ENCODE peak calls at places on chromosome 15, in five cellular contexts. One of them, this sample, is unnamed.
A peak's percentile ranks its signal among the peaks of the same experiment; 100 is the strongest.

GRCh38 chr15:48703544-48703943 is 58.0 kb upstream of the FBN1 start:
- DNase-seq in stimulated activated CD4-positive, alpha-beta T cell treated with anti-CD3 and anti-CD28 coated beads, Interleukin-1b, Interleukin-23, amount 100 ng/mL, for 24 hours: no peak
- DNase-seq in M059J: peak; percentile 86
- DNase-seq in body of pancreas: no peak
- DNase-seq in stomach: no peak
- DNase-seq in this sample: no peak

GRCh38 chr15:50562735-50563640 is 16.5 kb upstream of the USP50 start:
- DNase-seq in M059J: peak; percentile 10
- DNase-seq in stomach: no peak
- DNase-seq in body of pancreas: no peak
- DNase-seq in stimulated activated CD4-positive, alpha-beta T cell treated with anti-CD3 and anti-CD28 coated beads, Interleukin-1b, Interleukin-23, amount 100 ng/mL, for 24 hours: no peak
- DNase-seq in this sample: no peak

GRCh38 chr15:50096158-50096821 is 22.7 kb downstream of the ATP8B4 start:
- DNase-seq in body of pancreas: no peak
- DNase-seq in stomach: no peak
- DNase-seq in M059J: no peak
- DNase-seq in stimulated activated CD4-positive, alpha-beta T cell treated with anti-CD3 and anti-CD28 coated beads, Interleukin-1b, Interleukin-23, amount 100 ng/mL, for 24 hours: no peak
- DNase-seq in this sample: no peak

GRCh38 chr15:64151727-64152506 is at the start of gene SNX22:
- DNase-seq in body of pancreas: peak; percentile 62
- DNase-seq in stomach: peak; percentile 46
- DNase-seq in M059J: no peak
- DNase-seq in stimulated activated CD4-positive, alpha-beta T cell treated with anti-CD3 and anti-CD28 coated beads, Interleukin-1b, Interleukin-23, amount 100 ng/mL, for 24 hours: no peak
- DNase-seq in this sample: no peak

GRCh38 chr15:60479711-60480110 is 769 bp upstream of the ICE2 start:
- DNase-seq in M059J: no peak
- DNase-seq in body of pancreas: no peak
- DNase-seq in stomach: no peak
- DNase-seq in stimulated activated CD4-positive, alpha-beta T cell treated with anti-CD3 and anti-CD28 coated beads, Interleukin-1b, Interleukin-23, amount 100 ng/mL, for 24 hours: no peak
- DNase-seq in this sample: no peak

GRCh38 chr15:39132071-39132470 is 448.8 kb upstream of the THBS1 start:
- DNase-seq in stomach: no peak
- DNase-seq in M059J: peak; percentile 76
- DNase-seq in stimulated activated CD4-positive, alpha-beta T cell treated with anti-CD3 and anti-CD28 coated beads, Interleukin-1b, Interleukin-23, amount 100 ng/mL, for 24 hours: no peak
- DNase-seq in body of pancreas: no peak
- DNase-seq in this sample: no peak

GRCh38 chr15:50354838-50355611 is at the start of gene GABPB1:
- DNase-seq in body of pancreas: peak; percentile 82
- DNase-seq in stimulated activated CD4-positive, alpha-beta T cell treated with anti-CD3 and anti-CD28 coated beads, Interleukin-1b, Interleukin-23, amount 100 ng/mL, for 24 hours: peak; percentile 83
- DNase-seq in M059J: peak; percentile 87
- DNase-seq in stomach: peak; percentile 86
- DNase-seq in this sample: peak; percentile 81

GRCh38 chr15:74007820-74008371 is 13.4 kb downstream of the PML start:
- DNase-seq in body of pancreas: no peak
- DNase-seq in stomach: no peak
- DNase-seq in M059J: no peak
- DNase-seq in stimulated activated CD4-positive, alpha-beta T cell treated with anti-CD3 and anti-CD28 coated beads, Interleukin-1b, Interleukin-23, amount 100 ng/mL, for 24 hours: no peak
- DNase-seq in this sample: no peak

GRCh38 chr15:88681610-88682221 is 42.9 kb downstream of the ISG20 start:
- DNase-seq in body of pancreas: peak; percentile 67
- DNase-seq in stimulated activated CD4-positive, alpha-beta T cell treated with anti-CD3 and anti-CD28 coated beads, Interleukin-1b, Interleukin-23, amount 100 ng/mL, for 24 hours: no peak
- DNase-seq in M059J: no peak
- DNase-seq in stomach: no peak
- DNase-seq in this sample: no peak

GRCh38 chr15:44082558-44083151 is 112.4 kb downstream of the FRMD5 start:
- DNase-seq in stimulated activated CD4-positive, alpha-beta T cell treated with anti-CD3 and anti-CD28 coated beads, Interleukin-1b, Interleukin-23, amount 100 ng/mL, for 24 hours: no peak
- DNase-seq in M059J: no peak
- DNase-seq in stomach: no peak
- DNase-seq in body of pancreas: no peak
- DNase-seq in this sample: no peak

GRCh38 chr15:59406446-59406845 is 31.5 kb upstream of the FAM81A start:
- DNase-seq in stimulated activated CD4-positive, alpha-beta T cell treated with anti-CD3 and anti-CD28 coated beads, Interleukin-1b, Interleukin-23, amount 100 ng/mL, for 24 hours: no peak
- DNase-seq in M059J: no peak
- DNase-seq in stomach: no peak
- DNase-seq in body of pancreas: no peak
- DNase-seq in this sample: no peak

GRCh38 chr15:89114974-89115373 is 26.7 kb downstream of the ABHD2 start:
- DNase-seq in stimulated activated CD4-positive, alpha-beta T cell treated with anti-CD3 and anti-CD28 coated beads, Interleukin-1b, Interleukin-23, amount 100 ng/mL, for 24 hours: no peak
- DNase-seq in stomach: peak; percentile 51
- DNase-seq in body of pancreas: peak; percentile 76
- DNase-seq in M059J: peak; percentile 27
- DNase-seq in this sample: no peak

GRCh38 chr15:78983146-78983918 is 38.5 kb upstream of the CTSH start:
- DNase-seq in stomach: no peak
- DNase-seq in stimulated activated CD4-positive, alpha-beta T cell treated with anti-CD3 and anti-CD28 coated beads, Interleukin-1b, Interleukin-23, amount 100 ng/mL, for 24 hours: no peak
- DNase-seq in M059J: no peak
- DNase-seq in body of pancreas: no peak
- DNase-seq in this sample: no peak

GRCh38 chr15:84915011-84915958 is 30.8 kb downstream of the SLC28A1 start:
- DNase-seq in stimulated activated CD4-positive, alpha-beta T cell treated with anti-CD3 and anti-CD28 coated beads, Interleukin-1b, Interleukin-23, amount 100 ng/mL, for 24 hours: peak; percentile 6
- DNase-seq in stomach: peak; percentile 30
- DNase-seq in M059J: peak; percentile 98
- DNase-seq in body of pancreas: peak; percentile 85
- DNase-seq in this sample: no peak

GRCh38 chr15:45027220-45027619 is 4.2 kb downstream of the SORD start:
- DNase-seq in stomach: no peak
- DNase-seq in stimulated activated CD4-positive, alpha-beta T cell treated with anti-CD3 and anti-CD28 coated beads, Interleukin-1b, Interleukin-23, amount 100 ng/mL, for 24 hours: no peak
- DNase-seq in M059J: no peak
- DNase-seq in body of pancreas: no peak
- DNase-seq in this sample: no peak

GRCh38 chr15:66369773-66370651 is 13.5 kb upstream of the TIPIN start:
- DNase-seq in stimulated activated CD4-positive, alpha-beta T cell treated with anti-CD3 and anti-CD28 coated beads, Interleukin-1b, Interleukin-23, amount 100 ng/mL, for 24 hours: no peak
- DNase-seq in stomach: no peak
- DNase-seq in M059J: peak; percentile 12
- DNase-seq in body of pancreas: no peak
- DNase-seq in this sample: peak; percentile 45

GRCh38 chr15:81419304-81419943 is 45.4 kb upstream of the TMC3 start:
- DNase-seq in stimulated activated CD4-positive, alpha-beta T cell treated with anti-CD3 and anti-CD28 coated beads, Interleukin-1b, Interleukin-23, amount 100 ng/mL, for 24 hours: no peak
- DNase-seq in M059J: peak; percentile 24
- DNase-seq in body of pancreas: no peak
- DNase-seq in stomach: no peak
- DNase-seq in this sample: no peak

GRCh38 chr15:98646546-98647025 is 1.8 kb upstream of the IGF1R start:
- DNase-seq in stomach: no peak
- DNase-seq in M059J: no peak
- DNase-seq in body of pancreas: no peak
- DNase-seq in stimulated activated CD4-positive, alpha-beta T cell treated with anti-CD3 and anti-CD28 coated beads, Interleukin-1b, Interleukin-23, amount 100 ng/mL, for 24 hours: no peak
- DNase-seq in this sample: no peak

GRCh38 chr15:71329041-71329440 is 213.8 kb downstream of the THSD4 start:
- DNase-seq in stimulated activated CD4-positive, alpha-beta T cell treated with anti-CD3 and anti-CD28 coated beads, Interleukin-1b, Interleukin-23, amount 100 ng/mL, for 24 hours: no peak
- DNase-seq in body of pancreas: peak; percentile 22
- DNase-seq in M059J: peak; percentile 28
- DNase-seq in stomach: no peak
- DNase-seq in this sample: no peak

GRCh38 chr15:40282144-40282869 is 557 bp downstream of the ANKRD63 start:
- DNase-seq in M059J: peak; percentile 25
- DNase-seq in stomach: peak; percentile 56
- DNase-seq in body of pancreas: peak; percentile 68
- DNase-seq in stimulated activated CD4-positive, alpha-beta T cell treated with anti-CD3 and anti-CD28 coated beads, Interleukin-1b, Interleukin-23, amount 100 ng/mL, for 24 hours: peak; percentile 9
- DNase-seq in this sample: no peak

GRCh38 chr15:31128919-31129768 is 27.6 kb upstream of the TRPM1 start:
- DNase-seq in stimulated activated CD4-positive, alpha-beta T cell treated with anti-CD3 and anti-CD28 coated beads, Interleukin-1b, Interleukin-23, amount 100 ng/mL, for 24 hours: peak; percentile 65
- DNase-seq in body of pancreas: peak; percentile 76
- DNase-seq in stomach: peak; percentile 86
- DNase-seq in M059J: peak; percentile 46
- DNase-seq in this sample: peak; percentile 20

GRCh38 chr15:67883228-67883773 is 43.5 kb upstream of the RNU6-1 start:
- DNase-seq in stimulated activated CD4-positive, alpha-beta T cell treated with anti-CD3 and anti-CD28 coated beads, Interleukin-1b, Interleukin-23, amount 100 ng/mL, for 24 hours: no peak
- DNase-seq in stomach: no peak
- DNase-seq in body of pancreas: no peak
- DNase-seq in M059J: no peak
- DNase-seq in this sample: no peak

GRCh38 chr15:34810455-34811146 is 15.3 kb upstream of the ACTC1 start:
- DNase-seq in body of pancreas: no peak
- DNase-seq in stomach: no peak
- DNase-seq in stimulated activated CD4-positive, alpha-beta T cell treated with anti-CD3 and anti-CD28 coated beads, Interleukin-1b, Interleukin-23, amount 100 ng/mL, for 24 hours: no peak
- DNase-seq in M059J: peak; percentile 97
- DNase-seq in this sample: peak; percentile 32

GRCh38 chr15:101124731-101125558 is 126.9 kb downstream of the CHSY1 start:
- DNase-seq in M059J: peak; percentile 98
- DNase-seq in stimulated activated CD4-positive, alpha-beta T cell treated with anti-CD3 and anti-CD28 coated beads, Interleukin-1b, Interleukin-23, amount 100 ng/mL, for 24 hours: no peak
- DNase-seq in body of pancreas: no peak
- DNase-seq in stomach: no peak
- DNase-seq in this sample: no peak

GRCh38 chr15:80587816-80588456 is 107.2 kb upstream of the ABHD17C start:
- DNase-seq in stimulated activated CD4-positive, alpha-beta T cell treated with anti-CD3 and anti-CD28 coated beads, Interleukin-1b, Interleukin-23, amount 100 ng/mL, for 24 hours: no peak
- DNase-seq in body of pancreas: no peak
- DNase-seq in M059J: peak; percentile 60
- DNase-seq in stomach: no peak
- DNase-seq in this sample: no peak

GRCh38 chr15:70486451-70487379 is 276.6 kb downstream of the UACA start:
- DNase-seq in stimulated activated CD4-positive, alpha-beta T cell treated with anti-CD3 and anti-CD28 coated beads, Interleukin-1b, Interleukin-23, amount 100 ng/mL, for 24 hours: peak; percentile 37
- DNase-seq in body of pancreas: no peak
- DNase-seq in M059J: peak; percentile 94
- DNase-seq in stomach: no peak
- DNase-seq in this sample: no peak

GRCh38 chr15:94655249-94655648 is 423.9 kb downstream of the MCTP2 start:
- DNase-seq in stimulated activated CD4-positive, alpha-beta T cell treated with anti-CD3 and anti-CD28 coated beads, Interleukin-1b, Interleukin-23, amount 100 ng/mL, for 24 hours: no peak
- DNase-seq in stomach: no peak
- DNase-seq in M059J: no peak
- DNase-seq in body of pancreas: no peak
- DNase-seq in this sample: no peak

GRCh38 chr15:76343313-76343996 is 6.9 kb downstream of the ISL2 start:
- DNase-seq in body of pancreas: no peak
- DNase-seq in M059J: no peak
- DNase-seq in stomach: no peak
- DNase-seq in stimulated activated CD4-positive, alpha-beta T cell treated with anti-CD3 and anti-CD28 coated beads, Interleukin-1b, Interleukin-23, amount 100 ng/mL, for 24 hours: no peak
- DNase-seq in this sample: no peak

GRCh38 chr15:92902020-92902419 is 1.9 kb downstream of the CHD2 start:
- DNase-seq in body of pancreas: no peak
- DNase-seq in M059J: no peak
- DNase-seq in stomach: no peak
- DNase-seq in stimulated activated CD4-positive, alpha-beta T cell treated with anti-CD3 and anti-CD28 coated beads, Interleukin-1b, Interleukin-23, amount 100 ng/mL, for 24 hours: no peak
- DNase-seq in this sample: no peak

GRCh38 chr15:45594835-45595530 is 7.8 kb downstream of the BLOC1S6 start:
- DNase-seq in stimulated activated CD4-positive, alpha-beta T cell treated with anti-CD3 and anti-CD28 coated beads, Interleukin-1b, Interleukin-23, amount 100 ng/mL, for 24 hours: no peak
- DNase-seq in body of pancreas: no peak
- DNase-seq in M059J: no peak
- DNase-seq in stomach: no peak
- DNase-seq in this sample: no peak

GRCh38 chr15:67743558-67743957 is 81.8 kb upstream of the SKOR1 start:
- DNase-seq in stomach: no peak
- DNase-seq in body of pancreas: no peak
- DNase-seq in M059J: no peak
- DNase-seq in stimulated activated CD4-positive, alpha-beta T cell treated with anti-CD3 and anti-CD28 coated beads, Interleukin-1b, Interleukin-23, amount 100 ng/mL, for 24 hours: no peak
- DNase-seq in this sample: no peak

GRCh38 chr15:47384316-47384715 is 333.0 kb upstream of the SEMA6D start:
- DNase-seq in M059J: peak; percentile 57
- DNase-seq in stomach: no peak
- DNase-seq in body of pancreas: no peak
- DNase-seq in stimulated activated CD4-positive, alpha-beta T cell treated with anti-CD3 and anti-CD28 coated beads, Interleukin-1b, Interleukin-23, amount 100 ng/mL, for 24 hours: no peak
- DNase-seq in this sample: no peak

GRCh38 chr15:93210995-93211394 is 122.0 kb upstream of the RGMA start:
- DNase-seq in M059J: peak; percentile 49
- DNase-seq in body of pancreas: no peak
- DNase-seq in stimulated activated CD4-positive, alpha-beta T cell treated with anti-CD3 and anti-CD28 coated beads, Interleukin-1b, Interleukin-23, amount 100 ng/mL, for 24 hours: no peak
- DNase-seq in stomach: no peak
- DNase-seq in this sample: no peak

This sample was measured in CMK.